ENCODE peak calls at places on chromosomes 7 and 10, in eight cellular contexts. K, G, N, B, P, X, J and M are unnamed samples.

GRCh38 chr10:13795653-13796555 is 209.1 kb downstream of the PRPF18 start:
- DNase-seq in K (no peak), J (no peak), X (no peak), G (peak; percentile 31), N (no peak), B (no peak), P (no peak), M (no peak)

GRCh38 chr10:21525367-21526183 is at the start of gene SKIDA1:
- DNase-seq in P (no peak), K (no peak), N (no peak), X (peak; percentile 89), B (peak; percentile 92), G (no peak), J (peak; percentile 76), M (peak; percentile 77)

GRCh38 chr7:155670521-155670920 is 26.1 kb downstream of the RBM33 start:
- DNase-seq in N (no peak), X (no peak), K (no peak), P (no peak), G (no peak), B (no peak), J (no peak), M (no peak)

GRCh38 chr7:74379938-74380337 is 73.8 kb upstream of the GTF2IRD1 start:
- DNase-seq in N (no peak), X (no peak), J (no peak), B (no peak), P (no peak), G (peak; percentile 85), K (no peak), M (peak; percentile 90)

GRCh38 chr7:130768854-130769253 is 34.8 kb upstream of the KLF14 start:
- DNase-seq in N (no peak), K (no peak), P (no peak), X (no peak), G (no peak), J (no peak), B (no peak), M (no peak)

GRCh38 chr10:14486777-14487510 is 156.2 kb upstream of the FRMD4A start:
- DNase-seq in B (no peak), N (no peak), K (no peak), X (no peak), G (no peak), J (no peak), P (no peak), M (no peak)

GRCh38 chr7:95407751-95408150 is 11.6 kb upstream of the PON3 start:
- DNase-seq in N (no peak), G (no peak), K (no peak), P (no peak), X (no peak), B (no peak), J (no peak), M (no peak)

GRCh38 chr10:31142026-31142425 is 110.4 kb upstream of the ZNF438 start:
- DNase-seq in B (peak; percentile 66), G (no peak), K (no peak), N (no peak), X (peak; percentile 76), J (peak; percentile 57), P (no peak), M (no peak)

GRCh38 chr7:2813350-2814185 is 30.5 kb downstream of the GNA12 start:
- DNase-seq in P (no peak), J (no peak), B (no peak), G (no peak), X (peak; percentile 71), K (no peak), N (no peak), M (no peak)

GRCh38 chr7:156071612-156072011 is 259.3 kb upstream of the SHH start:
- DNase-seq in G (no peak), N (no peak), P (no peak), J (no peak), B (no peak), X (no peak), K (no peak), M (no peak)

GRCh38 chr7:30920584-30921539 is 9.2 kb downstream of the AQP1 start:
- DNase-seq in N (no peak), J (peak; percentile 84), X (peak; percentile 68), P (no peak), G (no peak), B (peak; percentile 51), K (no peak), M (no peak)

GRCh38 chr7:11539853-11540252 is 292.1 kb downstream of the THSD7A start:
- DNase-seq in P (no peak), B (peak; percentile 64), K (no peak), J (no peak), N (no peak), G (no peak), X (no peak), M (no peak)

GRCh38 chr10:129730272-129730992 is 233.6 kb downstream of the EBF3 start:
- DNase-seq in X (peak; percentile 71), B (no peak), J (no peak), N (no peak), G (no peak), K (no peak), P (no peak), M (no peak)

GRCh38 chr10:67045404-67045803 is 119.6 kb downstream of the LRRTM3 start:
- DNase-seq in B (no peak), X (no peak), J (no peak), N (no peak), G (no peak), K (no peak), P (no peak), M (no peak)

GRCh38 chr10:62085821-62086220 is 182.8 kb downstream of the RTKN2 start:
- DNase-seq in J (no peak), X (no peak), N (no peak), K (no peak), G (no peak), B (no peak), P (no peak), M (no peak)

GRCh38 chr7:128148676-128149075 is 92.4 kb upstream of the LEP start:
- DNase-seq in B (no peak), K (no peak), N (no peak), P (no peak), X (peak; percentile 15), J (no peak), G (no peak), M (no peak)

GRCh38 chr7:48188776-48189520 is 17.7 kb downstream of the ABCA13 start:
- DNase-seq in K (no peak), B (no peak), N (no peak), X (no peak), P (no peak), J (no peak), G (no peak), M (no peak)

GRCh38 chr10:31745612-31746376 is 182.8 kb downstream of the ARHGAP12 start:
- DNase-seq in G (no peak), J (peak; percentile 83), K (no peak), B (peak; percentile 80), N (no peak), P (no peak), X (peak; percentile 95), M (no peak)

GRCh38 chr7:14210075-14210474 is 220.6 kb upstream of the ETV1 start:
- DNase-seq in P (no peak), B (no peak), N (no peak), G (no peak), J (no peak), K (no peak), X (no peak), M (no peak)